ENCODE peak calls at places on chromosomes 16 and 17, in nine cellular contexts. P is brain microvascular endothelial cell, J is tibial nerve, U is right lobe of liver, A is prostate gland, G is A673, T is mucosa of descending colon, M is glutamatergic neuron, D is D721Med. B is an unnamed sample.

GRCh38 chr17:39194089-39194984 is 3.1 kb downstream of the CACNB1 start:
- DNase-seq in G (peak), A (no peak), D (no peak), T (peak), U (peak), J (peak), M (peak), P (peak), B (peak)

GRCh38 chr16:67805718-67806427 is 487 bp downstream of the RANBP10 start:
- DNase-seq in M (peak), J (no peak), U (peak), A (no peak), T (peak), D (no peak), P (no peak), G (no peak), B (no peak)

GRCh38 chr17:65332375-65332774 is 195.2 kb downstream of the RGS9 start:
- DNase-seq in M (no peak), T (no peak), U (no peak), J (no peak), A (no peak), D (no peak), G (no peak), P (peak), B (no peak)

GRCh38 chr16:14310519-14310991 is 239.4 kb downstream of the MRTFB start:
- DNase-seq in D (no peak), G (no peak), M (peak), A (no peak), P (no peak), U (no peak), J (no peak), T (no peak), B (no peak)

GRCh38 chr16:54510619-54511018 is 224.0 kb upstream of the IRX3 start:
- DNase-seq in T (no peak), P (no peak), M (no peak), D (no peak), J (no peak), A (no peak), G (no peak), U (no peak), B (no peak)

GRCh38 chr16:75420987-75421819 is 12.1 kb downstream of the CFDP1 start:
- DNase-seq in A (peak), M (peak), J (peak), T (peak), P (peak), D (no peak), G (peak), U (peak), B (peak)

GRCh38 chr17:6547336-6547735 is 9.0 kb downstream of the PITPNM3 start:
- DNase-seq in G (no peak), D (no peak), M (no peak), J (no peak), U (no peak), P (no peak), A (no peak), T (no peak), B (no peak)

GRCh38 chr17:55427587-55427882 is 5.9 kb upstream of the MMD start:
- DNase-seq in A (no peak), U (no peak), G (no peak), P (no peak), M (no peak), D (no peak), T (no peak), J (no peak), B (no peak)

GRCh38 chr16:23500212-23500865 is 10.0 kb downstream of the GGA2 start:
- DNase-seq in M (no peak), G (no peak), A (no peak), P (no peak), T (peak), D (no peak), U (no peak), J (no peak), B (no peak)

GRCh38 chr17:45688353-45688752 is 95.8 kb upstream of the CRHR1 start:
- DNase-seq in T (no peak), U (no peak), M (peak), A (no peak), J (no peak), P (no peak), G (no peak), D (no peak), B (no peak)

GRCh38 chr17:45584092-45585036 is 93.8 kb upstream of the PLEKHM1 start:
- DNase-seq in U (peak), P (peak), A (peak), T (peak), G (peak), M (peak), D (peak), J (peak), B (peak)

GRCh38 chr17:7156342-7156940 is 22.7 kb downstream of the ASGR1 start:
- DNase-seq in G (no peak), U (peak), J (no peak), T (no peak), D (no peak), M (no peak), P (no peak), A (no peak), B (no peak)

GRCh38 chr17:82112181-82112865 is 14.3 kb upstream of the FASN start:
- DNase-seq in M (no peak), D (no peak), T (no peak), P (no peak), U (peak), A (no peak), J (no peak), G (no peak), B (no peak)

GRCh38 chr17:75900691-75901533 is 3.8 kb downstream of the MRPL38 start:
- DNase-seq in P (no peak), G (no peak), T (no peak), U (no peak), D (no peak), A (no peak), M (no peak), J (no peak), B (no peak)

GRCh38 chr17:78390241-78391050 is 12.0 kb downstream of the PGS1 start:
- DNase-seq in T (peak), J (no peak), G (peak), U (peak), P (peak), D (no peak), A (no peak), M (peak), B (no peak)
- TF ChIP-seq CTCF in T (no peak), J (no peak), G (peak), U (no peak), P (peak), D (no peak), A (no peak), M (no peak), B (no peak)

DNA sequence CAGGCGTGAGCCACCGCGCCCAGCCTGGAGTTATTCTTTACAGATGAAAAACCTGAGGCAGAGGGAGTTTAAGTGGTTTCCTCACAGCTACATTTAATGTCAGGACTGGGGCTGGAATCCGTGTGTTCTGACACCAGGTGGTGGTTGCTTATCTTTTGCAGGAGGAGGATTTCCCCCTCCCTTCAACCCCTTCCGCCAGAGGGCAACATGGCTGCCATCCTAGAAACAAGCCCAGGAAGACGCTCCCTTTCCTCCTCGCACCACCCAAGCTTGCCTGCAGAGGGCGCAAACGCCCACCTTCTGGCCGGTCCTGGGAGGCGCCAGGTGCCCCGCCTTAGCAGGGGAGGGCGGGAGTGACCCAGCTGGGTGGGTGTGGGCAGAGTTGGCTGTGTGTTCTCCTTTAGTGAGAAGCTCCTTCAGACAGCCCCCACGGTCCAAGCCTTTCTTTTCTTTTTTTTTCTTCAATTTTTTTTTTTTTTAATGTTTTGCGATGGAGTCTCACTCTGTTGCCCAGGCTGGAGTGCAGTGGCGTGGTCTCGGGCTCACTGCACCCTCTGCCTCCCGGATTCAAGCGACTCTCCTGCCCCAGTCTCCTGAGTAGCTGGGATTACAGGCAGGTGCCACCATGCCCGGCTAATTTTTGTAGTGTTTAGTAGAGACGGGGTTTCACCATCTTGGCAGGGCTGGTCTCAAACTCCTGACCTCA is 9.9 kb upstream of the RAP1GAP2 start:
- DNase-seq in M (peak), D (peak), A (peak), G (peak), J (peak), T (peak), P (peak), U (peak), B (peak)
- TF ChIP-seq CTCF in M (peak), D (peak), A (peak), G (peak), J (peak), T (peak), P (peak), U (peak), B (peak)

GRCh38 chr17:70268383-70268782 is 99.1 kb downstream of the KCNJ2 start:
- DNase-seq in A (no peak), G (no peak), U (no peak), P (no peak), D (no peak), M (no peak), T (no peak), J (no peak), B (no peak)
- TF ChIP-seq CTCF in A (no peak), G (no peak), U (no peak), P (no peak), D (no peak), M (no peak), T (no peak), J (no peak), B (no peak)

GRCh38 chr16:73268311-73268997 is 220.5 kb upstream of the ZFHX3 start:
- DNase-seq in D (no peak), T (no peak), U (no peak), M (no peak), G (peak), J (no peak), P (no peak), A (no peak), B (no peak)
- TF ChIP-seq CTCF in D (peak), T (no peak), U (peak), M (no peak), G (peak), J (no peak), P (peak), A (no peak), B (peak)

GRCh38 chr17:72077326-72077960 is 43.4 kb upstream of the SOX9 start:
- DNase-seq in U (no peak), T (no peak), J (no peak), P (no peak), M (no peak), A (no peak), G (peak), D (no peak), B (no peak)
- TF ChIP-seq CTCF in U (no peak), T (no peak), J (no peak), P (no peak), M (no peak), A (no peak), G (peak), D (peak), B (no peak)

GRCh38 chr16:86554917-86555762 is at the start of gene MTHFSD:
- DNase-seq in M (peak), J (peak), U (peak), P (peak), D (peak), A (peak), G (peak), T (peak), B (peak)
- TF ChIP-seq CTCF in M (no peak), J (no peak), U (no peak), P (no peak), D (no peak), A (no peak), G (no peak), T (no peak), B (no peak)

DNA sequence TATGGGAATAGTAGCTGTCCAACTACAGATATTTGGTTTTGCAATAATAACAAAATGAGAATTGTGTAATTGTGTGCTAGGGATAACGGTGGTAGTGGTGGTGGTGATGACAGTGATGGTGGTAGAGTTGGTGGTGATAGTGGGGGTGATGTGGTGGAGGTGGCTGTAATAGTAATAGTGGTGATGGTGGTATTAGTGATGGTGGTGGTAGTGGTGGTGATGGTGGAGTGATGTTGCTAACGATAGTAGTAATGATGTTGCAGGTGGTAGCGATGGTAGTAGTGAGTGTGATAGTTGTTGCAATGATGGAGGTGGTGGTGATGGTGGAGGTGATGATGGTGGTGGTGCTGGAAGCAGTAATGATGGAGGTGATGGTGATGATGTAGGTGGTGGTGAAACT is 94.4 kb downstream of the HS3ST3B1 start:
- DNase-seq in G (no peak), D (no peak), T (no peak), P (no peak), J (no peak), U (no peak), A (no peak), M (no peak), B (no peak)
- TF ChIP-seq CTCF in G (no peak), D (no peak), T (no peak), P (no peak), J (no peak), U (no peak), A (no peak), M (no peak), B (no peak)

GRCh38 chr17:73791644-73792043 is 147.4 kb upstream of the SDK2 start:
- DNase-seq in U (no peak), D (no peak), G (peak), J (no peak), A (no peak), P (no peak), M (no peak), T (no peak), B (no peak)
- TF ChIP-seq CTCF in U (no peak), D (no peak), G (no peak), J (no peak), A (no peak), P (no peak), M (no peak), T (no peak), B (no peak)

GRCh38 chr16:89999831-90000574 is 19.3 kb downstream of the DBNDD1 start:
- DNase-seq in M (no peak), T (no peak), U (no peak), P (no peak), G (no peak), A (no peak), D (no peak), J (no peak), B (no peak)
- TF ChIP-seq CTCF in M (no peak), T (no peak), U (no peak), P (peak), G (no peak), A (no peak), D (no peak), J (no peak), B (peak)

B was measured in neural crest cell.